ENCODE peak calls at places on chromosomes 6 and 20, in four cellular contexts. F, L, T and O are unnamed samples.

GRCh38 chr20:41232971-41233926 is 84.3 kb downstream of the ZHX3 start:
- DNase-seq in F (no peak), L (no peak), T (no peak), O (peak)

GRCh38 chr6:113412589-113413367 is 444.4 kb upstream of the MARCKS start:
- DNase-seq in F (no peak), L (no peak), T (no peak), O (no peak)

GRCh38 chr20:1757072-1757471 is 99.5 kb upstream of the SIRPG start:
- DNase-seq in F (no peak), L (no peak), T (no peak), O (peak)

GRCh38 chr6:158560787-158561246 is 926 bp downstream of the TMEM181 start:
- DNase-seq in F (no peak), L (no peak), T (no peak), O (no peak)

GRCh38 chr20:10454135-10454750 is 19.1 kb downstream of the SLX4IP start:
- DNase-seq in F (no peak), L (no peak), T (no peak), O (no peak)

GRCh38 chr6:108654465-108655106 is 93.9 kb downstream of the FOXO3 start:
- DNase-seq in F (no peak), L (no peak), T (no peak), O (no peak)

GRCh38 chr6:34065470-34066283 is 80.2 kb downstream of the GRM4 start:
- DNase-seq in F (no peak), L (no peak), T (no peak), O (no peak)

GRCh38 chr6:134727068-134727467 is 222.8 kb downstream of the ALDH8A1 start:
- DNase-seq in F (no peak), L (no peak), T (no peak), O (no peak)

GRCh38 chr20:16701296-16701695 is 28.5 kb upstream of the SNRPB2 start:
- DNase-seq in F (no peak), L (no peak), T (no peak), O (peak)

GRCh38 chr6:139418426-139419132 is 44.1 kb upstream of the CITED2 start:
- DNase-seq in F (no peak), L (no peak), T (no peak), O (no peak)

GRCh38 chr6:129429953-129430352 is 280.0 kb downstream of the ARHGAP18 start:
- DNase-seq in F (no peak), L (no peak), T (no peak), O (no peak)

GRCh38 chr6:74991573-74992332 is 214.1 kb downstream of the COL12A1 start:
- DNase-seq in F (no peak), L (no peak), T (no peak), O (no peak)

GRCh38 chr6:107493158-107494057 is 3.5 kb downstream of the SOBP start:
- DNase-seq in F (no peak), L (peak), T (no peak), O (no peak)

GRCh38 chr20:45987108-45987780 is 15.2 kb upstream of the ZNF335 start:
- DNase-seq in F (peak), L (peak), T (peak), O (peak)

GRCh38 chr6:106547961-106548453 is 81.3 kb downstream of the RTN4IP1 start:
- DNase-seq in F (no peak), L (no peak), T (no peak), O (no peak)

GRCh38 chr20:25508083-25508770 is 77.1 kb downstream of the NINL start:
- DNase-seq in F (no peak), L (no peak), T (no peak), O (no peak)

GRCh38 chr20:49779972-49780371 is 32.7 kb upstream of the SLC9A8 start:
- DNase-seq in F (no peak), L (no peak), T (no peak), O (no peak)

GRCh38 chr20:23254034-23254433 is 96.6 kb upstream of the NXT1 start:
- DNase-seq in F (no peak), L (no peak), T (no peak), O (peak)

GRCh38 chr20:22962567-22963439 is 72.3 kb upstream of the SSTR4 start:
- DNase-seq in F (no peak), L (no peak), T (no peak), O (no peak)

GRCh38 chr6:147853574-147853973 is 345.1 kb downstream of the SAMD5 start:
- DNase-seq in F (no peak), L (no peak), T (no peak), O (no peak)

GRCh38 chr6:91149914-91150674 is 563.2 kb upstream of the MAP3K7 start:
- DNase-seq in F (no peak), L (no peak), T (no peak), O (no peak)

GRCh38 chr6:35428421-35429149 is 23.6 kb upstream of the FANCE start:
- DNase-seq in F (no peak), L (no peak), T (no peak), O (no peak)

GRCh38 chr6:9948600-9949138 is 466.2 kb downstream of the TFAP2A start:
- DNase-seq in F (no peak), L (no peak), T (no peak), O (no peak)

GRCh38 chr6:92779758-92780157 is 639.6 kb downstream of the EPHA7 start:
- DNase-seq in F (no peak), L (peak), T (no peak), O (no peak)

GRCh38 chr20:33702861-33703260 is 16.7 kb upstream of the E2F1 start:
- DNase-seq in F (no peak), L (no peak), T (no peak), O (no peak)

GRCh38 chr20:13839421-13840092 is 54.7 kb downstream of the NDUFAF5 start:
- DNase-seq in F (no peak), L (no peak), T (no peak), O (no peak)

GRCh38 chr6:16432075-16433032 is 194.0 kb downstream of the GMPR start:
- DNase-seq in F (no peak), L (no peak), T (no peak), O (no peak)

GRCh38 chr6:110859335-110859792 is 15.2 kb upstream of the AMD1 start:
- DNase-seq in F (peak), L (no peak), T (no peak), O (peak)

GRCh38 chr6:5515200-5515599 is 253.9 kb downstream of the FARS2 start:
- DNase-seq in F (no peak), L (no peak), T (no peak), O (no peak)

GRCh38 chr6:132887204-132887603 is 72.8 kb downstream of the RPS12 start:
- DNase-seq in F (no peak), L (no peak), T (no peak), O (no peak)

GRCh38 chr6:360791-361373 is 30.7 kb upstream of the IRF4 start:
- DNase-seq in F (no peak), L (no peak), T (no peak), O (peak)

GRCh38 chr6:4660377-4661321 is 115.6 kb upstream of the CDYL start:
- DNase-seq in F (no peak), L (no peak), T (no peak), O (no peak)

GRCh38 chr6:42417641-42418112 is 34.0 kb downstream of the TRERF1 start:
- DNase-seq in F (peak), L (no peak), T (no peak), O (no peak)

GRCh38 chr20:2692036-2692885 is at the start of gene EBF4:
- DNase-seq in F (no peak), L (peak), T (no peak), O (no peak)

GRCh38 chr6:129191275-129191674 is 308.3 kb downstream of the LAMA2 start:
- DNase-seq in F (no peak), L (no peak), T (no peak), O (no peak)

GRCh38 chr20:46558511-46558959 is 8.1 kb upstream of the OCSTAMP start:
- DNase-seq in F (no peak), L (peak), T (peak), O (no peak)

GRCh38 chr20:19874328-19874727 is 116.3 kb downstream of the RIN2 start:
- DNase-seq in F (no peak), L (no peak), T (no peak), O (no peak)

GRCh38 chr20:59063358-59064213 is 21.0 kb upstream of the PRELID3B start:
- DNase-seq in F (no peak), L (peak), T (no peak), O (no peak)